ENCODE peak calls at places on chromosomes 5 and 9, in four cellular contexts. S is right atrium auricular region, P is pancreas, H is AG04449. G is an unnamed sample.

GRCh38 chr5:179124329-179124852 is 64.2 kb downstream of the ZNF354C start:
- DNase-seq in S (peak), P (no peak), H (no peak), G (no peak)

GRCh38 chr5:96248152-96248551 is 184.9 kb downstream of the PCSK1 start:
- DNase-seq in P (no peak), S (no peak), H (no peak), G (no peak)

GRCh38 chr9:115691097-115691496 is 462.5 kb upstream of the PAPPA start:
- DNase-seq in H (peak), S (no peak), P (no peak), G (peak)

GRCh38 chr5:20360243-20360642 is 372.2 kb upstream of the CDH18 start:
- DNase-seq in H (no peak), S (no peak), P (peak), G (no peak)

GRCh38 chr9:70587143-70587710 is 172.8 kb upstream of the KLF9 start:
- DNase-seq in P (no peak), S (no peak), H (no peak), G (peak)

GRCh38 chr9:93812410-93812668 is 142.8 kb downstream of the BARX1 start:
- DNase-seq in P (no peak), H (no peak), S (no peak), G (no peak)

GRCh38 chr9:135939351-135940265 is 21.6 kb downstream of the UBAC1 start:
- DNase-seq in S (no peak), H (no peak), P (no peak), G (no peak)

GRCh38 chr9:118059520-118060278 is 355.5 kb downstream of the TLR4 start:
- DNase-seq in H (no peak), S (no peak), P (peak), G (peak)

GRCh38 chr9:13718539-13718938 is 439.0 kb upstream of the MPDZ start:
- DNase-seq in P (no peak), S (no peak), H (no peak), G (no peak)

GRCh38 chr9:88312517-88313103 is 75.6 kb upstream of the SPIN1 start:
- DNase-seq in P (no peak), S (no peak), H (no peak), G (no peak)

GRCh38 chr9:88313364-88314220 is 74.7 kb upstream of the SPIN1 start:
- DNase-seq in P (no peak), H (no peak), S (no peak), G (no peak)

GRCh38 chr9:88312070-88312469 is 76.2 kb upstream of the SPIN1 start:
- DNase-seq in P (no peak), H (no peak), S (no peak), G (no peak)

GRCh38 chr9:88308831-88309230 is 79.4 kb upstream of the SPIN1 start:
- DNase-seq in H (no peak), S (no peak), P (no peak), G (no peak)

DNA sequence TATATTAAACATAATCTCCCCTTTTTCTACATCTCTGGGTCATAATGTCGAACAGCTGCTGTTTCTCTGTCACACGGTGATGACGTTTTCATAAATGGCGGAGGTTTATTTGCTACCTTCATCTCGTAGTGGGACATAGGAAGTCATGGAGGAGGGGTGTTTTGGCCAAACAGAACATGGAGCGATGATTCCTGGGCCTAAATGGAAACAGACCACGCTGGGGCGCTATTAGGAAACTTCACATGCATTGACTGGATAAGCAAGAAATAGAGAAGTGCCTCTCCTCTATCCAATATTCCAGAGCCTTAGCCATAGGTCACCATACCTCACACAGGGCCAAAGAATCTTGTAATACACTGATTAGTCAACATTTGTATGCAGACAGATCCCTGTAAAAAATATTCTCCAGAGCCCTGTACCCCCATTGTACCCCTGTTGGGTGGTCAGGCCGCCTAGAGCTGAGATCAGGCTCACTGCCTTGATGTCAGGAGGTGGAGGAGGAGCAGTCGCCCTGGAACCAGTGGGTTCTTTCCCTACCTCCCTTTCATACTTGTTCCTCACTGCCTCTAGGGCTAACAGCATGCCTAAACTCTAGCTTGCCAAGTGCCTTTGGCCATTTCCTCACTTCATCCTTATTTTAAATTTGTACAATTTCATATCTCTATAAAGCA is 77.8 kb upstream of the SPIN1 start:
- DNase-seq in H (no peak), P (no peak), S (no peak), G (no peak)
- TF ChIP-seq CTCF in H (no peak), P (no peak), S (no peak), G (no peak)

DNA sequence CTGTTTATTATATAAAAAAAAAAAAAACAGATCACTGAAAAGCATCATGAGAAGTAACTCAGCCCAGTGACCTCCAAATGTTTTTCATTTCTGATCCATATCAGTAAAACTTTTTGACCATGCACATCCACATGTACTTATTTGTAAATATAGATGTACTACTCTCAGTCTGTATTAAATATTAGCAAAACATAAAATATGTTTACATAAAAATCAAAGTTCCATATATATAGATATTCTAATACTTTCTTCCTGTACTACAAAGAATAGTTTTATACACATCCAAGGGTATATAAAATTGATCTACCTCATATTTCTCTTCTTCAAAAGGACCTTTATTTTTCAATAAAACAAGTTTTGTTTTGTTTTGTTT is 309.1 kb downstream of the RAB3C start:
- DNase-seq in P (no peak), S (no peak), H (no peak), G (no peak)
- H3K4me3 ChIP-seq in P (no peak), S (no peak), H (no peak), G (no peak)

DNA sequence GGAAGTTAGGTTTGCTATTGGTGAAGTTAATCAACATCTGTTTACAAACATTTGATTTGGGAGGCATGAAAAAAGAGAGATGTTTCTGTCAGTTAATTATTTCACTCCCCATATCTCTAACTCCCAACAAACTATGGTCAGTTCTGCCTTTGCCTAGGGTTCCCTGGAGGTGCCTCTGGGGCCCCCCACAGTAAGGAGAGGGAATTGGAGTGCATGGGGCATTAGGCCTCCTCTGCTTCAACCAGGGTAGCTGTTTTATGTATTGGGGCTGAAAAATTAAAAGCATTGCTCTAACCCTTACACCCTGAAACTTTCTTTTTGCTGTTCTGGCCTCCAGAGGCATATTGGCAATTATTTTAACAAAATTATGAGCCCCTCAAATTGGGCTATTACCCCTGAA is 32.3 kb downstream of the RUSC2 start:
- DNase-seq in H (no peak), P (no peak), S (no peak), G (no peak)
- TF ChIP-seq CTCF in H (no peak), P (no peak), S (no peak), G (peak)

DNA sequence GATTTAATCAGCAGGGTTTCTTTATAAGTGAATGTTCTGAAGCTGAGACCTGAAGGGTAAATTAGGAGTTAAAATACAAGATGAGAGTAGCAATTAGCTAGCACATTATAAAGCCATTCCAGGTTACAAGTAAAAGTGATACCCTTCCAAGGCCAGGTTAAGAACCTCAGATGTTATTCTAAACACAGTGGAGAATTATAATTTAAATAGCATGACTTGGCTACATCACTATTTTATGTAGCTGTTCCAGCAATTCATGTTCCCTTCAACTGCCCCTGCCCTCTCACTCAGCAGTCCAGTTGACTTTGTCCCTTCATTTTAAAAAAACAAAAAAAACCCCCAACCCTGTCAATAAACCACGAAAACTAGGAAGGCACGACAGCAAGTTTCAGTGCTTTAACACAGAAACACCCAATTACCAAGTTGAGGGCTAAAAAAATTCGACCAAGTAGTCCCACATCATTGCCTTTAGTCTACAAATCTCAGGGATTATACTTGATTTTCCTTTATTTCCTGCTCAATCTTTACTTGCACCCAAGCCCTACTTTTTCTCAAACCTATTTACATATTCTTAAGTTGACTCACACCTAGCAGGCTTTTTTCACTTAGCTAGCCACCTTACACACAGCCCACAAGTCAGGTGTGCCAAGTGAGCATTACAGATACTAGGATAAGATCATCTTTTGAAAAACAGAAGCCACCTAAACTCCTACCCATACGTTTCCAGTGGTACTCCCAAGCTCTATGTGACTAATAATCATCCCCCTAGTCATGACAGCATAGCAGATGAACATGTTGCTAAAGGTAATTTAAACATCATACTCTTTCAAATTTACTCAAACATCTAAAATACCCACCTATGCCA is 3.4 kb downstream of the RPL37 start:
- DNase-seq in P (no peak), S (no peak), H (no peak), G (no peak)
- H3K4me3 ChIP-seq in P (no peak), S (no peak), H (no peak), G (no peak)

GRCh38 chr9:124015091-124015660 is 3.6 kb downstream of the LHX2 start:
- DNase-seq in H (no peak), P (no peak), S (no peak), G (no peak)
- TF ChIP-seq CTCF in H (no peak), P (no peak), S (no peak), G (no peak)

GRCh38 chr9:131234799-131235479 is 41.4 kb downstream of the FAM78A start:
- DNase-seq in P (no peak), S (no peak), H (no peak), G (no peak)
- H3K4me3 ChIP-seq in P (no peak), S (no peak), H (no peak), G (no peak)

GRCh38 chr9:79482078-79482477 is 89.7 kb upstream of the TLE4 start:
- DNase-seq in S (no peak), P (no peak), H (no peak), G (no peak)

GRCh38 chr9:79473704-79474103 is 98.1 kb upstream of the TLE4 start:
- DNase-seq in P (no peak), H (no peak), S (no peak), G (no peak)

GRCh38 chr9:79477241-79477830 is 94.4 kb upstream of the TLE4 start:
- DNase-seq in H (peak), S (no peak), P (no peak), G (peak)

GRCh38 chr9:79480639-79481038 is 91.1 kb upstream of the TLE4 start:
- DNase-seq in P (no peak), H (no peak), S (no peak), G (no peak)

DNA sequence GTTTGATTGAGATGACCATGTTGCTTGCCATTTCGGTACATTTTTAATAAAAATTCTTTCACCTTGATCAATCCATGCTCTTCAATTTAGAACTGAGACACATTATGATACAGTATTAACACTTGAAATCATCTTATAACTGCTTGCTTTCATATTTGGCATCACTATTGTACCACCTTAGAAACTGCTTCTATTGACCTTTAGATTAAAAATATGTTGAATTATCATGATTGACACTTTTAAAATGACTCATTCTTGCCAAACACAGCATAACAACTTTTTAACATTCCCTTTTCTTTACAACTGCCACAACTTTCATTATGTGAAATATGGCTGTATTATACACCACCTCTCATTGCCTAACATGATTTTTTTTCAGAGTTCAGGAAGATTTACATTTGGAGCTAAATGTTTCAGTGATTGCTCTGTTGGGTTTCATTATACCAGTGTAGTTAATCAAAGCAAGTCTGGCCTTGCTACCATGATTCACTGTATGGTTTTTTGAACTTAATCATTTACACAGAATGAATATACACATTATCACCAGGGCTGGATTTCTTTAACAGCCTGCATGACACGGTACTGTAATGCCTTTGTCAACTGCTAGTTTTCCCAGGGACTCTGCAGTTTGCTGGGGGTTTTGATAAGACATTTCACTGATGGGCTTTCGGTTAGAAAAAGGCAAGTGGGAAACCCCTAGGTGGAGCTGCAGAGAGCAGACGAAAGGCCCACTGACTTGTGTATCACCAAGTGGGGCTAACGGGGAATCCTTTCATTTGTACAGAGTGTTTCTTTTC is 93.6 kb upstream of the TLE4 start:
- DNase-seq in P (peak), S (no peak), H (no peak), G (peak)
- TF ChIP-seq CTCF in P (no peak), S (peak), H (peak), G (peak)

DNA sequence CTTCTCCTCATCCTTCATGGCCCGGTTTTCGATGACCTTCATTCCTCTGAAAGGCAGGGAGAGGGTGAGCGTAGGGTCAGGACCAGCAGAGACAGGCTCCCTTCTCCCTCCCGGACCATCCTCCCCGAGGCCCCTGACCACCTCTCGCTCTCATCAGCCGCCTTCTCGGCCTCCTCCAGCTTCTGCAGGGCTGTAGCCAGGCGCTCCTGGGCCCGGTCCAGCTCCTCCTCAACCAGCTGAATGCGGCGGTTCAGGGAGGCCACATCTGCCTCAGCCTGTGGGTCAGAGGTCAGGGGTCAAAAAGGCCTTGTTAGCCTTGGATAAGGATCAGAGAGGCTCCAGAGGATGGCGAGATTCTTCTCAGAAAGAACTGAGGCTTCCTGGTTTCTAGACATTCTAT is 4.2 kb downstream of the TPM2 start:
- DNase-seq in H (no peak), S (no peak), P (no peak), G (no peak)
- H3K4me3 ChIP-seq in H (peak), S (peak), P (no peak), G (peak)

GRCh38 chr9:120928015-120928719 is 1.6 kb upstream of the TRAF1 start:
- DNase-seq in P (peak), H (no peak), S (no peak), G (no peak)

GRCh38 chr9:120929392-120929791 is 2.8 kb upstream of the TRAF1 start:
- DNase-seq in S (no peak), H (no peak), P (no peak), G (no peak)

GRCh38 chr9:120927125-120928014 is 774 bp upstream of the TRAF1 start:
- DNase-seq in S (no peak), H (no peak), P (no peak), G (no peak)

GRCh38 chr9:120926397-120926928 is at the start of gene TRAF1:
- DNase-seq in H (no peak), S (no peak), P (no peak), G (no peak)

DNA sequence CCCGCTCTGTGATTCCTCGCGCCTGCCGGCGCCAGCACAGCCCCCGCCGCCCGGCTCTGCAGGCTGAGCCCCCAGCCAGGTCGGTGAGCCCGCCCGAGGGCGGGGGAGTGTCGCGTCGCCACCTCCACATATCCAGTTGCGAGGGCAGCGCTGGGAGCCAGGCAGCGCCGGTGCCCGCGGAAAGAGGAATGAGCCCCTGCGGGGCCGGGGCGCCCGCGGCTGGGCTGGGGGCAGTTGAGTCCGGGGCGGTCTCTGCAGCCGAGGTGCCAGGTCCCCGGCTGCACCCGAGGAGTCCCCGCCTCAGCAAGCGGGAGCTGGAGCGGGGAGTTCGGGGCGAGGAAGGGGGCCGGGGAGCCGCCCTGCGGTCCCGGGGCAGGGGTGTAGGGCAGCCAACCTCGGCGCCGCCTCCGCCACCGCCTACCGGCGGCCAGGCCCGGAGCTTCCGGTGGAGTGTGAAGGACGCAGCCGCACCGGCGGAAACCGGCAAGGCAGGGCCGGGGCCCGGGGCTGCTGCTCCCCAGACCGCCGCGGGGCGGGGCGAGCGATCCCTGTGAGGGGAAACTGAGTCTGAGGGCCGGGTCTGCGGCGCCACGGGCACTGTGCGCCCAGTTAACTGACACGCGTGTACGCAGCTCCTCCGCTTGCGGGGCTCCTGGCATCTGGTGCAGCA is 2.3 kb upstream of the TRAF1 start:
- DNase-seq in P (peak), S (peak), H (no peak), G (peak)
- TF ChIP-seq CTCF in P (peak), S (peak), H (peak), G (no peak)

G was measured in AG10803.